ENCODE peak calls at places on chromosome 9, in five cellular contexts. A is non-pigmented ciliary epithelial cell, M is HuH-7.5, G is substantia nigra, E is HS-27A. J is an unnamed sample.

GRCh38 chr9:111298111-111298510 is 31.9 kb downstream of the OR2K2 start:
- DNase-seq in A (no peak), M (no peak), G (no peak), E (no peak), J (peak; percentile 89)

GRCh38 chr9:87498046-87498815 is 564 bp downstream of the DAPK1 start:
- DNase-seq in A (no peak), M (peak; percentile 73), G (no peak), E (no peak), J (peak; percentile 62)

GRCh38 chr9:120109242-120109641 is 470.7 kb downstream of the CDK5RAP2 start:
- DNase-seq in A (no peak), M (peak; percentile 27), G (no peak), E (no peak), J (no peak)

GRCh38 chr9:126939821-126940221 is 25.2 kb downstream of the RALGPS1 start:
- DNase-seq in A (no peak), M (peak; percentile 52), G (no peak), E (no peak), J (no peak)

GRCh38 chr9:134698587-134699342 is 57.2 kb downstream of the COL5A1 start:
- DNase-seq in A (no peak), M (peak; percentile 92), G (peak; percentile 14), E (no peak), J (no peak)

GRCh38 chr9:112224401-112225289 is 49.5 kb upstream of the SUSD1 start:
- DNase-seq in A (no peak), M (no peak), G (no peak), E (no peak), J (no peak)

GRCh38 chr9:274101-274500 is 59.4 kb downstream of the DOCK8 start:
- DNase-seq in A (no peak), M (no peak), G (no peak), E (no peak), J (no peak)

GRCh38 chr9:127586537-127586936 is 25.5 kb upstream of the STXBP1 start:
- DNase-seq in A (no peak), M (peak; percentile 73), G (peak; percentile 57), E (no peak), J (peak; percentile 74)

GRCh38 chr9:118643118-118643517 is 726.1 kb downstream of the BRINP1 start:
- DNase-seq in A (peak; percentile 53), M (no peak), G (no peak), E (peak; percentile 92), J (no peak)

GRCh38 chr9:93297659-93298497 is 113.9 kb downstream of the WNK2 start:
- DNase-seq in A (no peak), M (no peak), G (no peak), E (no peak), J (no peak)

GRCh38 chr9:123191260-123191659 is 77.1 kb downstream of the STRBP start:
- DNase-seq in A (no peak), M (no peak), G (no peak), E (no peak), J (no peak)

GRCh38 chr9:34544035-34544434 is 21.2 kb upstream of the ENHO start:
- DNase-seq in A (no peak), M (no peak), G (no peak), E (no peak), J (no peak)

GRCh38 chr9:69743930-69744329 is 15.9 kb downstream of the PTAR1 start:
- DNase-seq in A (no peak), M (no peak), G (no peak), E (no peak), J (no peak)

GRCh38 chr9:129231022-129231739 is 53.1 kb upstream of the IER5L start:
- DNase-seq in A (no peak), M (no peak), G (no peak), E (no peak), J (no peak)

GRCh38 chr9:134936762-134937555 is 19.2 kb upstream of the FCN1 start:
- DNase-seq in A (no peak), M (no peak), G (no peak), E (no peak), J (no peak)

GRCh38 chr9:69171049-69171448 is 3.0 kb upstream of the TJP2 start:
- DNase-seq in A (no peak), M (no peak), G (no peak), E (no peak), J (no peak)

GRCh38 chr9:35935755-35936509 is 22.0 kb downstream of the OR2S2 start:
- DNase-seq in A (no peak), M (no peak), G (no peak), E (peak; percentile 86), J (no peak)

GRCh38 chr9:112809351-112809848 is 58.8 kb downstream of the SNX30 start:
- DNase-seq in A (no peak), M (no peak), G (no peak), E (no peak), J (no peak)

GRCh38 chr9:99680191-99680590 is 141.5 kb upstream of the NR4A3 start:
- DNase-seq in A (peak; percentile 49), M (no peak), G (no peak), E (no peak), J (no peak)

GRCh38 chr9:89419978-89420394 is 77.9 kb downstream of the SEMA4D start:
- DNase-seq in A (no peak), M (no peak), G (no peak), E (no peak), J (no peak)

GRCh38 chr9:133644968-133645765 is 9.0 kb downstream of the DBH start:
- DNase-seq in A (no peak), M (no peak), G (no peak), E (no peak), J (no peak)

GRCh38 chr9:2023042-2023441 is 7.9 kb downstream of the SMARCA2 start:
- DNase-seq in A (no peak), M (no peak), G (no peak), E (no peak), J (peak; percentile 24)

GRCh38 chr9:21828853-21829405 is 26.5 kb downstream of the MTAP start:
- DNase-seq in A (no peak), M (no peak), G (no peak), E (no peak), J (no peak)

GRCh38 chr9:34430843-34431437 is 27.4 kb downstream of the FAM219A start:
- DNase-seq in A (no peak), M (no peak), G (no peak), E (peak; percentile 35), J (no peak)

GRCh38 chr9:19969721-19970120 is 180.9 kb upstream of the SLC24A2 start:
- DNase-seq in A (peak; percentile 19), M (no peak), G (no peak), E (no peak), J (no peak)

GRCh38 chr9:1231998-1232919 is 182.1 kb downstream of the DMRT2 start:
- DNase-seq in A (no peak), M (peak; percentile 9), G (no peak), E (no peak), J (no peak)

GRCh38 chr9:12930906-12931305 is 156.1 kb downstream of the LURAP1L start:
- DNase-seq in A (no peak), M (no peak), G (no peak), E (no peak), J (no peak)

GRCh38 chr9:37903831-37904646 is at the start of gene SLC25A51:
- DNase-seq in A (no peak), M (peak; percentile 82), G (peak; percentile 87), E (peak; percentile 88), J (peak; percentile 90)

GRCh38 chr9:105994970-105995369 is 300.6 kb downstream of the TMEM38B start:
- DNase-seq in A (no peak), M (no peak), G (no peak), E (no peak), J (no peak)